ENCODE peak calls at places on chromosomes 7 and 10, in eight cellular contexts. I is cardiac muscle cell; G is fibroblast of lung; O is heart right ventricle; T is CD8-positive, alpha-beta T cell; F is spleen; N is mesendoderm; C is psoas muscle. R is an unnamed sample.
A peak's percentile ranks its signal among the peaks of the same experiment; 100 is the strongest.

GRCh38 chr7:34249192-34249591 is 343.9 kb downstream of the BMPER start:
- DNase-seq in I (no peak), F (no peak), O (no peak), T (no peak), C (no peak), N (no peak), G (no peak), R (no peak)

GRCh38 chr10:5360318-5360915 is 4.3 kb upstream of the UCN3 start:
- DNase-seq in T (no peak), F (no peak), N (no peak), I (no peak), G (no peak), C (no peak), O (no peak), R (no peak)

GRCh38 chr10:90988024-90988423 is 67.1 kb upstream of the ANKRD1 start:
- DNase-seq in O (no peak), T (no peak), F (no peak), N (no peak), I (no peak), C (no peak), G (no peak), R (no peak)

GRCh38 chr10:97584060-97584797 is at the start of gene HOGA1:
- DNase-seq in T (no peak), F (peak; percentile 63), C (peak; percentile 90), I (peak; percentile 61), N (peak; percentile 89), G (peak; percentile 61), O (peak; percentile 85), R (peak; percentile 55)

GRCh38 chr10:118569241-118569881 is 26.1 kb downstream of the PRLHR start:
- DNase-seq in T (no peak), G (peak; percentile 21), O (no peak), N (no peak), I (no peak), F (no peak), C (no peak), R (peak; percentile 27)

GRCh38 chr10:96387151-96387550 is 28.3 kb upstream of the OPALIN start:
- DNase-seq in F (no peak), I (no peak), N (peak; percentile 42), T (no peak), C (no peak), G (no peak), O (no peak), R (peak; percentile 7)

GRCh38 chr7:130844811-130845580 is 111.0 kb upstream of the KLF14 start:
- DNase-seq in T (no peak), I (no peak), C (peak; percentile 58), N (no peak), G (peak; percentile 70), F (no peak), O (no peak), R (peak; percentile 56)

GRCh38 chr7:46747222-46747621 is 826.1 kb upstream of the IGFBP3 start:
- DNase-seq in T (no peak), N (peak; percentile 12), I (no peak), F (no peak), G (no peak), C (no peak), O (no peak), R (no peak)

GRCh38 chr10:70323697-70324340 is 40.0 kb upstream of the NPFFR1 start:
- DNase-seq in T (no peak), F (no peak), O (no peak), G (no peak), N (peak; percentile 49), I (no peak), C (no peak), R (no peak)

GRCh38 chr7:21371371-21371770 is 56.5 kb upstream of the SP4 start:
- DNase-seq in T (no peak), N (peak; percentile 33), F (no peak), C (no peak), I (peak; percentile 42), O (no peak), G (no peak), R (no peak)

GRCh38 chr10:14820010-14820774 is 17.6 kb downstream of the CDNF start:
- DNase-seq in C (no peak), G (peak; percentile 93), T (no peak), I (no peak), F (no peak), O (no peak), N (peak; percentile 44), R (peak; percentile 95)

GRCh38 chr10:8045728-8046494 is 8.6 kb upstream of the GATA3 start:
- DNase-seq in G (no peak), N (peak; percentile 50), C (no peak), I (no peak), T (no peak), O (no peak), F (no peak), R (no peak)

GRCh38 chr10:8048281-8049008 is 6.0 kb upstream of the GATA3 start:
- DNase-seq in C (no peak), T (peak; percentile 54), O (no peak), F (no peak), N (no peak), G (no peak), I (no peak), R (no peak)

GRCh38 chr10:8049151-8049873 is 5.2 kb upstream of the GATA3 start:
- DNase-seq in T (no peak), G (no peak), O (no peak), F (no peak), C (no peak), N (peak; percentile 86), I (no peak), R (no peak)

GRCh38 chr10:8049874-8050560 is 4.5 kb upstream of the GATA3 start:
- DNase-seq in F (no peak), O (no peak), N (peak; percentile 90), G (no peak), C (no peak), T (peak; percentile 53), I (no peak), R (no peak)

DNA sequence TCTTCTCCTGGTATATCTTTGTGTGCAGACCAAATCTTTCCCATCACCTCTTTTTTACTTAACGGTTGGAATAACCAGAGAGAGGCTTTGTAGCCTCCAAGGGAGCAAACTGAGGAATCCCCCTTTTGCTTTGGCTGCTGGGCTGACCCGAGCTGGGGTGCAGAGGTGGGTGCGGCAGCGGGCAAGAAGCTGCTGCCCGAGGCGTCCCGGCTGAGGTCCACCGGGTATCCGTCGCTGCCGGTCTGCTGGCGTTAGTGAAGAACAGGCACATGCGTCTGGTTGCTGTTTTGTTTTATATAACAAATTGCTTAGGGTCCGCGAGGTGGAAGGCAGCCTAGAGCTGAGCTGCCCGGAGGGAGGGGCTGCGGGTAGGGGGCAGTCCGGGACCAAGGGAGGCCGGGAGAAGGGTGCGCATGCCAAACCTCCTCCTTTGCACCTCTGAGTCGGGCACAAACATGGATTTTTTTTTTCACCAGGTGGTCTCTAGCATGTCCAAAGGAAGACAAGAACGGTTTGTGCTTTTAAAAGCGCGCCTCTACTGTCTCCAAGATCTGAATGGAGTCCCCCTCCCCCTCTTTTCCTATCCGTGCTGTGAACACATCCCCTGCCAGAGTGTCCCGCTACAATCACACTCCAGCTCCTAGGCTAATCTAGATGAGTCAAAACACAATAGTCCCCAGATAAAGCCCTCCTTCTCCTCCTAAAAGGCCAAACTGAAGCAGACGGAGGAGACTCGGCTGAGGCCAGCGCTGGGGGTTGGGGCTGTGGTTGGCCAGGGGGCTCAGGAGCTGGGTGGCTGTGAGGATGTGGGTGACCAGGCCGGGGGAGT is 6.8 kb upstream of the GATA3 start:
- DNase-seq in I (no peak), O (no peak), T (no peak), C (no peak), G (no peak), F (no peak), N (peak; percentile 94), R (no peak)
- H3K4me1 ChIP-seq in I (no peaks in the 10 kb centered on the region), O (peaks cover 42% of the 10 kb centered on the region), T (peaks cover 83% of the 10 kb centered on the region), C (peaks cover 34% of the 10 kb centered on the region), G (no peaks in the 10 kb centered on the region), F (peaks cover 96% of the 10 kb centered on the region), N (peaks cover 22% of the 10 kb centered on the region), R (peaks cover 1% of the 10 kb centered on the region)

GRCh38 chr10:132541129-132541528 is 3.5 kb downstream of the INPP5A start:
- DNase-seq in I (no peak), G (no peak), F (peak; percentile 72), N (no peak), C (no peak), T (no peak), O (no peak), R (no peak)
- H3K4me1 ChIP-seq in I (peaks cover 38% of the 10 kb centered on the region), G (peaks cover 13% of the 10 kb centered on the region), F (peaks cover 89% of the 10 kb centered on the region), N (peaks cover 3% of the 10 kb centered on the region), C (peaks cover 63% of the 10 kb centered on the region), T (peaks cover 74% of the 10 kb centered on the region), O (peaks cover 71% of the 10 kb centered on the region), R (peaks cover 23% of the 10 kb centered on the region)

DNA sequence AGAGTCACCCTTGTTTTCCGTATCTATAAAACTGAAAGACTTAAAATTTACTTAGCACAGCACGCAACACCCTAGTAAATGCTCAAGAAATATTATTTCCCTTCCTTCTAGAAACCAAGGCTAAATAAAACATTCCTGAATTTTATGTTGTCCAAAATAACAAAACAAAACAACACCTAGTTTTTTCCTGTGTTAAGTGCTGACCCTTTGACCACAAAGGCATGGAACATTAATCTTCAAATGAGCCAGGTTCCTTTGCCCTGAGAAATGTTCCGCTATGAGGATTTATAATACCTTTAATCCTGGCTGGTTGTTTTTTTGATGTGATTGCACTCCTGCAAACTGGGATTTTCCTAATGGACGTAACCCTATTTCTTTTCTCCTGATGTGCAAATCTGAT is 29.0 kb upstream of the DGKI start:
- DNase-seq in F (no peak), C (no peak), I (no peak), G (no peak), T (no peak), O (no peak), N (no peak), R (no peak)
- H3K4me1 ChIP-seq in F (peaks cover 11% of the 10 kb centered on the region), C (peaks cover 15% of the 10 kb centered on the region), I (peaks cover 24% of the 10 kb centered on the region), G (peaks cover 20% of the 10 kb centered on the region), T (no peaks in the 10 kb centered on the region), O (peaks cover 25% of the 10 kb centered on the region), N (peaks cover 5% of the 10 kb centered on the region), R (peaks cover 20% of the 10 kb centered on the region)

GRCh38 chr7:142568430-142569097 is 180.7 kb upstream of the PRSS1 start:
- DNase-seq in N (no peak), F (no peak), O (no peak), T (no peak), C (no peak), I (no peak), G (peak; percentile 84), R (peak; percentile 93)

GRCh38 chr7:142569851-142570250 is 179.4 kb upstream of the PRSS1 start:
- DNase-seq in I (no peak), F (no peak), O (no peak), G (no peak), C (no peak), T (no peak), N (no peak), R (peak; percentile 35)

GRCh38 chr7:142566291-142566690 is 183.0 kb upstream of the PRSS1 start:
- DNase-seq in T (no peak), O (no peak), C (no peak), I (no peak), G (no peak), N (no peak), F (no peak), R (no peak)

GRCh38 chr7:142567201-142567600 is 182.1 kb upstream of the PRSS1 start:
- DNase-seq in F (no peak), O (no peak), C (no peak), T (no peak), N (no peak), G (no peak), I (no peak), R (no peak)

DNA sequence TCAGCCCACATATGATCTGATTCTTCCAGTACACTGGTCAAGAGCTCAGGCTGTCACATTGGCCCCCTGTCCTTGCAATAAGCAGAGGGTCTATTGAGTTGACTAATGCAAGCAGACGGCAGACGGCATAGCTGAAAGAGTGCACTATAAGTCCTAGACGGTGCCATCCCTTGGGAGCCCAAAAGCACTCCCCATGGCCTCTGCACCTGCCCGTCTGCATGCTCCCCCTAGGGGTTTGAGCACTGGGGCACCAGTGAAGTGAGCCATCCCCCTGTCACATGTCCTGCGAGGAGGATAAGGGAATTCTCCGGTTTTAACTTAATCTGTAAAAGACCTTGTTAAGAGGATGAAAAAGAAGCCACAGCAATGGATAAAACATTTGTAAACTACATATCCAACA is 181.6 kb upstream of the PRSS1 start:
- DNase-seq in T (no peak), N (no peak), I (no peak), C (no peak), F (no peak), G (no peak), O (no peak), R (no peak)
- H3K4me1 ChIP-seq in T (no peaks in the 10 kb centered on the region), N (no peaks in the 10 kb centered on the region), I (no peaks in the 10 kb centered on the region), C (no peaks in the 10 kb centered on the region), F (peaks cover 12% of the 10 kb centered on the region), G (peaks cover 14% of the 10 kb centered on the region), O (no peaks in the 10 kb centered on the region), R (peaks cover 24% of the 10 kb centered on the region)